ENCODE peak calls at places on chromosomes 3 and 15, in four cellular contexts. One of them, this sample, is unnamed.

GRCh38 chr3:183211390-183211789 is 41.7 kb upstream of the B3GNT5 start:
- DNase-seq in heart left ventricle: peak
- DNase-seq in ovary: no peak
- DNase-seq in upper lobe of right lung: no peak
- DNase-seq in this sample: no peak

GRCh38 chr3:28745904-28746617 is 397.4 kb upstream of the AZI2 start:
- DNase-seq in heart left ventricle: peak
- DNase-seq in ovary: no peak
- DNase-seq in upper lobe of right lung: no peak
- DNase-seq in this sample: no peak

GRCh38 chr3:27333843-27334242 is 35.3 kb downstream of the NEK10 start:
- DNase-seq in heart left ventricle: no peak
- DNase-seq in ovary: no peak
- DNase-seq in upper lobe of right lung: no peak
- DNase-seq in this sample: no peak

GRCh38 chr3:60743631-60744164 is 507.6 kb downstream of the FHIT start:
- DNase-seq in heart left ventricle: peak
- DNase-seq in ovary: no peak
- DNase-seq in upper lobe of right lung: no peak
- DNase-seq in this sample: peak

GRCh38 chr3:89032331-89033063 is 74.9 kb upstream of the EPHA3 start:
- DNase-seq in heart left ventricle: no peak
- DNase-seq in ovary: no peak
- DNase-seq in upper lobe of right lung: no peak
- DNase-seq in this sample: no peak

GRCh38 chr3:147369671-147370123 is 36.6 kb downstream of the ZIC4 start:
- DNase-seq in heart left ventricle: no peak
- DNase-seq in ovary: no peak
- DNase-seq in upper lobe of right lung: no peak
- DNase-seq in this sample: peak

GRCh38 chr3:124577494-124578167 is 152.6 kb upstream of the UMPS start:
- DNase-seq in heart left ventricle: no peak
- DNase-seq in ovary: no peak
- DNase-seq in upper lobe of right lung: no peak
- DNase-seq in this sample: no peak

GRCh38 chr3:197513953-197514785 is 41.6 kb downstream of the BDH1 start:
- DNase-seq in heart left ventricle: no peak
- DNase-seq in ovary: no peak
- DNase-seq in upper lobe of right lung: peak
- DNase-seq in this sample: no peak

GRCh38 chr3:9192238-9192637 is 57.2 kb downstream of the SRGAP3 start:
- DNase-seq in heart left ventricle: no peak
- DNase-seq in ovary: no peak
- DNase-seq in upper lobe of right lung: no peak
- DNase-seq in this sample: no peak

GRCh38 chr3:38247366-38248035 is 18.1 kb upstream of the SLC22A13 start:
- DNase-seq in heart left ventricle: peak
- DNase-seq in ovary: no peak
- DNase-seq in upper lobe of right lung: no peak
- DNase-seq in this sample: no peak

GRCh38 chr3:177602601-177603136 is 405.4 kb upstream of the TBL1XR1 start:
- DNase-seq in heart left ventricle: no peak
- DNase-seq in ovary: no peak
- DNase-seq in upper lobe of right lung: no peak
- DNase-seq in this sample: no peak

GRCh38 chr3:139654637-139655365 is 23.0 kb downstream of the NMNAT3 start:
- DNase-seq in heart left ventricle: no peak
- DNase-seq in ovary: no peak
- DNase-seq in upper lobe of right lung: no peak
- DNase-seq in this sample: no peak

GRCh38 chr15:60682115-60682514 is 203.2 kb upstream of the ICE2 start:
- DNase-seq in heart left ventricle: no peak
- DNase-seq in ovary: no peak
- DNase-seq in upper lobe of right lung: no peak
- DNase-seq in this sample: no peak

GRCh38 chr3:190586631-190587000 is 72.7 kb downstream of the IL1RAP start:
- DNase-seq in heart left ventricle: no peak
- DNase-seq in ovary: no peak
- DNase-seq in upper lobe of right lung: no peak
- DNase-seq in this sample: no peak

GRCh38 chr3:148233403-148233802 is 464.3 kb upstream of the AGTR1 start:
- DNase-seq in heart left ventricle: no peak
- DNase-seq in ovary: no peak
- DNase-seq in upper lobe of right lung: no peak
- DNase-seq in this sample: no peak

GRCh38 chr15:93091465-93091864 is 2.5 kb upstream of the RGMA start:
- DNase-seq in heart left ventricle: no peak
- DNase-seq in ovary: no peak
- DNase-seq in upper lobe of right lung: no peak
- DNase-seq in this sample: no peak

GRCh38 chr3:141735176-141735575 is 2.9 kb upstream of the RNF7 start:
- DNase-seq in heart left ventricle: no peak
- DNase-seq in ovary: no peak
- DNase-seq in upper lobe of right lung: no peak
- DNase-seq in this sample: no peak

GRCh38 chr3:77795013-77795412 is 755.1 kb downstream of the ROBO2 start:
- DNase-seq in heart left ventricle: no peak
- DNase-seq in ovary: no peak
- DNase-seq in upper lobe of right lung: no peak
- DNase-seq in this sample: no peak

GRCh38 chr3:58544546-58544945 is 7.6 kb upstream of the ACOX2 start:
- DNase-seq in heart left ventricle: no peak
- DNase-seq in ovary: no peak
- DNase-seq in upper lobe of right lung: no peak
- DNase-seq in this sample: no peak

GRCh38 chr3:124700880-124701684 is 29.2 kb upstream of the UMPS start:
- DNase-seq in heart left ventricle: no peak
- DNase-seq in ovary: no peak
- DNase-seq in upper lobe of right lung: no peak
- DNase-seq in this sample: no peak

GRCh38 chr3:120420855-120421570 is 29.8 kb downstream of the FSTL1 start:
- DNase-seq in heart left ventricle: peak
- DNase-seq in ovary: no peak
- DNase-seq in upper lobe of right lung: no peak
- DNase-seq in this sample: no peak

GRCh38 chr3:52606373-52607085 is 70.1 kb downstream of the UQCC5 start:
- DNase-seq in heart left ventricle: peak
- DNase-seq in ovary: no peak
- DNase-seq in upper lobe of right lung: no peak
- DNase-seq in this sample: no peak

DNA sequence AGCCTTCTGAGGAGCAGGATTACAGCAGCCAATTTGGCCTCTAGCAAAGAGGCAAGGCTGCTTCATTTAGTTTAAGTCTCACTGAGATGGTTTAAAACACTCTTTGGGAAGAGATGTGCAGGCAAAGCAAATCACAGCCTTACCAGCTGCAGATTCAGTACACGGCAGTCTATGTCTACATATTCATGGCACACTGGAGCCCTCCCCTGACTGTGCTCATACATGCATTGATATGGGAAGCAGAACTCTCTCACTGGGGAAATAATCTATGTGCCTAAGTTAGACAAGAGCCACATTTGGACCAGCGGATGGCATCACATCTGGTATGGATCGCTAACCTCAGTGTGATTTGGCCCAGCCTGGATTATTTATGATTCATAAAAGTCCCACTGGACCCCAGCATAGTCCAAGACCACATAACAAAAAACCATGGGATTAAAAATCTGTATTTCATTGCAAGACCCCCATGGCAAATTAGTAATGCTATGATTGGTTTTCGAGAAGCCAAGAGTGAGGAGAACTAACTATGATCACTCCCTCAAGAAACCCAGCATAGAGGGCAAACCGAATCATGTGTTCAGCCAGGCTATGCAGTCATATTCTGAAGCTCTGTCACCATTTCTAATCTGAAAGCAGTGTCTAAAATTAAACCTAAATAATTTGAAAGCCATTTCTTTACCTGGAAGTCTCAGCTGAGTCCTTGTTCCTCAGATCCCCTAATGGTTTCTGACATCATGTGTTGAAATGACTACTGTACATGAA is 1.3 kb downstream of the PRICKLE2 start:
- DNase-seq in heart left ventricle: no peak
- DNase-seq in ovary: no peak
- DNase-seq in upper lobe of right lung: no peak
- DNase-seq in this sample: peak
- H3K4me3 ChIP-seq in heart left ventricle: peak
- H3K4me3 ChIP-seq in ovary: no peak
- H3K4me3 ChIP-seq in upper lobe of right lung: peak
- H3K4me3 ChIP-seq in this sample: peak

GRCh38 chr15:81296218-81296617 is 27.7 kb downstream of the STARD5 start:
- DNase-seq in heart left ventricle: no peak
- DNase-seq in ovary: no peak
- DNase-seq in upper lobe of right lung: no peak
- DNase-seq in this sample: no peak

GRCh38 chr15:81295466-81296145 is 28.3 kb downstream of the STARD5 start:
- DNase-seq in heart left ventricle: no peak
- DNase-seq in ovary: no peak
- DNase-seq in upper lobe of right lung: no peak
- DNase-seq in this sample: no peak

GRCh38 chr15:81292516-81293001 is 31.4 kb downstream of the STARD5 start:
- DNase-seq in heart left ventricle: no peak
- DNase-seq in ovary: no peak
- DNase-seq in upper lobe of right lung: no peak
- DNase-seq in this sample: no peak

GRCh38 chr15:81293728-81294500 is 30.0 kb downstream of the STARD5 start:
- DNase-seq in heart left ventricle: no peak
- DNase-seq in ovary: no peak
- DNase-seq in upper lobe of right lung: no peak
- DNase-seq in this sample: no peak

GRCh38 chr15:81294501-81294850 is 29.5 kb downstream of the STARD5 start:
- DNase-seq in heart left ventricle: no peak
- DNase-seq in ovary: no peak
- DNase-seq in upper lobe of right lung: no peak
- DNase-seq in this sample: no peak
- H3K4me3 ChIP-seq in heart left ventricle: no peak
- H3K4me3 ChIP-seq in ovary: no peak
- H3K4me3 ChIP-seq in upper lobe of right lung: peak
- H3K4me3 ChIP-seq in this sample: no peak

DNA sequence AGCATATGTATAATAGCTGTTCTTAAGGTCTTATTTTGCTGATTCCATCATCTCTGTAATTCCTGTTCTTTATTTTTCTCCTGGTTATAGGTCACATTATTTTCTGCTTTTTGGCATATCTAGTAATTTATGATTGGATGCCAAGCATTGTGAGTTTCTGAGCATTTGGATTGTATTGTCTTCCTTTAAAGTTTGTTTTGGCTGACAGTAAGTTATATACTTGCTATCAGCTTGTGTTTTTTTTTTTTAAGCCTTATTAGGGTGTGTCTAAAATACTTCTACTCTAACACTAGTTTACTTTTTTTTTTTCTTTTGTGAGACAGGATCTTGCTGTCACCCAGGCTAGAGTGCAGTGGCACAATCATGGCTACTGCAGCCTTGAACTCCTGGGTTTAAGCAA is 10.1 kb downstream of the MKRN2 start:
- DNase-seq in heart left ventricle: no peak
- DNase-seq in ovary: no peak
- DNase-seq in upper lobe of right lung: no peak
- DNase-seq in this sample: no peak
- H3K4me3 ChIP-seq in heart left ventricle: no peak
- H3K4me3 ChIP-seq in ovary: no peak
- H3K4me3 ChIP-seq in upper lobe of right lung: no peak
- H3K4me3 ChIP-seq in this sample: no peak

DNA sequence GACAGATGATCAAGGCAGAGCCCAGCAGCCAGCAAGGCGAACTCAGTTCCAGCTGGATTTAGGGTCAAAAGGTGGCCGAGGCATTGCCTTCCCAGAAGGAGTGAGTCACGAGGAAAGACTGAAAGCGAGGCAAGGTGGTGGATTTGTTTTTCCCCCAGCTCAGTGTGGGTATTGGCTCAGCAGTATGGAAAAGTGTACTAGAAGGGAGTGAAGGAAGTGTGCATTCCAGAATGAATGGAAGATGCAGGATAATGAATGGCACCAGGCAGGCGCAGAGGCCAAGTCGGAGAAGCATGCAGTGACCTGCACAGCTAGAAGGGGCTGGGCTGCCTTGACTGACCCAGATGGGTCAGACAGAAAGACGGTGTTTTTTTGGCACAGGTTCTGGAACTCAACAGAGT is 46.3 kb downstream of the FOXP1 start:
- DNase-seq in heart left ventricle: no peak
- DNase-seq in ovary: peak
- DNase-seq in upper lobe of right lung: no peak
- DNase-seq in this sample: no peak
- H3K4me3 ChIP-seq in heart left ventricle: no peak
- H3K4me3 ChIP-seq in ovary: no peak
- H3K4me3 ChIP-seq in upper lobe of right lung: no peak
- H3K4me3 ChIP-seq in this sample: no peak

GRCh38 chr3:129226374-129226773 is 23.0 kb upstream of the COPG1 start:
- DNase-seq in heart left ventricle: peak
- DNase-seq in ovary: peak
- DNase-seq in upper lobe of right lung: peak
- DNase-seq in this sample: no peak
- H3K4me3 ChIP-seq in heart left ventricle: no peak
- H3K4me3 ChIP-seq in ovary: no peak
- H3K4me3 ChIP-seq in upper lobe of right lung: no peak
- H3K4me3 ChIP-seq in this sample: no peak

GRCh38 chr15:31159837-31160236 is 58.3 kb upstream of the TRPM1 start:
- DNase-seq in heart left ventricle: no peak
- DNase-seq in ovary: no peak
- DNase-seq in upper lobe of right lung: no peak
- DNase-seq in this sample: peak

GRCh38 chr15:31161990-31162389 is 60.5 kb upstream of the TRPM1 start:
- DNase-seq in heart left ventricle: no peak
- DNase-seq in ovary: no peak
- DNase-seq in upper lobe of right lung: no peak
- DNase-seq in this sample: peak

GRCh38 chr15:31158858-31159569 is 57.5 kb upstream of the TRPM1 start:
- DNase-seq in heart left ventricle: peak
- DNase-seq in ovary: no peak
- DNase-seq in upper lobe of right lung: no peak
- DNase-seq in this sample: peak

GRCh38 chr15:31160297-31160696 is 58.8 kb upstream of the TRPM1 start:
- DNase-seq in heart left ventricle: no peak
- DNase-seq in ovary: no peak
- DNase-seq in upper lobe of right lung: no peak
- DNase-seq in this sample: peak

GRCh38 chr15:31160740-31161495 is 59.4 kb upstream of the TRPM1 start:
- DNase-seq in heart left ventricle: no peak
- DNase-seq in ovary: no peak
- DNase-seq in upper lobe of right lung: no peak
- DNase-seq in this sample: peak
- H3K4me3 ChIP-seq in heart left ventricle: no peak
- H3K4me3 ChIP-seq in ovary: no peak
- H3K4me3 ChIP-seq in upper lobe of right lung: no peak
- H3K4me3 ChIP-seq in this sample: no peak

This sample was measured in esophagus muscularis mucosa.